ENCODE peak calls at places on chromosomes 7 and 10, in four cellular contexts. One of them, this sample, is unnamed.

GRCh38 chr10:125002423-125003145 is 60.7 kb downstream of the ZRANB1 start:
- DNase-seq in astrocyte of the spinal cord: no peak
- DNase-seq in cardiac muscle cell: no peak
- DNase-seq in bronchial epithelial cell: no peak
- DNase-seq in this sample: no peak

GRCh38 chr7:135571834-135572233 is 14.1 kb downstream of the NUP205 start:
- DNase-seq in astrocyte of the spinal cord: no peak
- DNase-seq in cardiac muscle cell: no peak
- DNase-seq in bronchial epithelial cell: no peak
- DNase-seq in this sample: no peak

GRCh38 chr7:47839381-47839780 is 108.9 kb downstream of the PKD1L1 start:
- DNase-seq in astrocyte of the spinal cord: no peak
- DNase-seq in cardiac muscle cell: no peak
- DNase-seq in bronchial epithelial cell: no peak
- DNase-seq in this sample: no peak

GRCh38 chr7:90384433-90384832 is 18.8 kb upstream of the CLDN12 start:
- DNase-seq in astrocyte of the spinal cord: peak
- DNase-seq in cardiac muscle cell: no peak
- DNase-seq in bronchial epithelial cell: peak
- DNase-seq in this sample: no peak

GRCh38 chr7:103073989-103074518 is 542 bp downstream of the FBXL13 start:
- DNase-seq in astrocyte of the spinal cord: no peak
- DNase-seq in cardiac muscle cell: no peak
- DNase-seq in bronchial epithelial cell: no peak
- DNase-seq in this sample: no peak

GRCh38 chr7:14552060-14552459 is 350.5 kb downstream of the DGKB start:
- DNase-seq in astrocyte of the spinal cord: no peak
- DNase-seq in cardiac muscle cell: no peak
- DNase-seq in bronchial epithelial cell: no peak
- DNase-seq in this sample: no peak

GRCh38 chr10:119655566-119656001 is 4.4 kb downstream of the BAG3 start:
- DNase-seq in astrocyte of the spinal cord: peak
- DNase-seq in cardiac muscle cell: peak
- DNase-seq in bronchial epithelial cell: peak
- DNase-seq in this sample: no peak

GRCh38 chr7:81301815-81302214 is 383.0 kb upstream of the SEMA3C start:
- DNase-seq in astrocyte of the spinal cord: no peak
- DNase-seq in cardiac muscle cell: no peak
- DNase-seq in bronchial epithelial cell: no peak
- DNase-seq in this sample: no peak

GRCh38 chr7:108461855-108462254 is 5.6 kb upstream of the NRCAM start:
- DNase-seq in astrocyte of the spinal cord: no peak
- DNase-seq in cardiac muscle cell: peak
- DNase-seq in bronchial epithelial cell: no peak
- DNase-seq in this sample: no peak

GRCh38 chr10:124648738-124649137 is 95.4 kb downstream of the FAM53B start:
- DNase-seq in astrocyte of the spinal cord: peak
- DNase-seq in cardiac muscle cell: peak
- DNase-seq in bronchial epithelial cell: peak
- DNase-seq in this sample: no peak

DNA sequence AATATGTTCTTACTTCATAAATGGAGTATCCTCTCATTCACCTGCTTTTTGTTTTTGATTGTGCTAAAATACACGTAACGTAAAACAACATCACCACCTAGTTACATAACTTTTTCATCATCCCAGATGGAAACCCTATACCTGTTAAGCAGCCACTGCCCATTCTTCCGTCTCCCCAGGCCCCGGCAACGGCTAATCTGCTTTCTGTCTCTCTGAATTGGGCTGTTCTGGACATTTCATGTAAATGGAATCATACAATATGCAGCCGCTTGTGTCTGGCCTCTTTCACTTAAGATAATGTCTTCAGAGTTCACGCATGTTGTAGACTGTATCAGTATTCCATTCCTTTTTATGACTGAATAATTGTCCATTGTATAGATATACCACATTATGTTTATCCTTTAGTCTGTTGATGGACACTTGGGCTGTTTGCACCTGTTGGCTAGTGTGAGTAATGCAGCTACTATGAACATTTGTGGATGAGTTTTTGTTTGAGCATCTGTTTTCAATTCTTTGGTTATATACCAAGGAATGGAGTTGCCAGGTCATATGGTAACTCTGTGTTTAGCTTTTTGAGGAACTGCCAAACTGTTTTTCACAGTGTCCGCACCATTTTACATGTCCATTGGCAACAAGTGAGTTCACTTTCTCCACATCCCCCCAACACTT is 14.1 kb upstream of the SUN1 start:
- DNase-seq in astrocyte of the spinal cord: peak
- DNase-seq in cardiac muscle cell: peak
- DNase-seq in bronchial epithelial cell: peak
- DNase-seq in this sample: no peak
- TF ChIP-seq CTCF in astrocyte of the spinal cord: peak
- TF ChIP-seq CTCF in cardiac muscle cell: peak
- TF ChIP-seq CTCF in bronchial epithelial cell: peak
- TF ChIP-seq CTCF in this sample: peak

GRCh38 chr10:101566333-101567164 is 21.5 kb downstream of the POLL start:
- DNase-seq in astrocyte of the spinal cord: peak
- DNase-seq in cardiac muscle cell: peak
- DNase-seq in bronchial epithelial cell: no peak
- DNase-seq in this sample: peak
- TF ChIP-seq CTCF in astrocyte of the spinal cord: no peak
- TF ChIP-seq CTCF in cardiac muscle cell: no peak
- TF ChIP-seq CTCF in bronchial epithelial cell: no peak
- TF ChIP-seq CTCF in this sample: peak

DNA sequence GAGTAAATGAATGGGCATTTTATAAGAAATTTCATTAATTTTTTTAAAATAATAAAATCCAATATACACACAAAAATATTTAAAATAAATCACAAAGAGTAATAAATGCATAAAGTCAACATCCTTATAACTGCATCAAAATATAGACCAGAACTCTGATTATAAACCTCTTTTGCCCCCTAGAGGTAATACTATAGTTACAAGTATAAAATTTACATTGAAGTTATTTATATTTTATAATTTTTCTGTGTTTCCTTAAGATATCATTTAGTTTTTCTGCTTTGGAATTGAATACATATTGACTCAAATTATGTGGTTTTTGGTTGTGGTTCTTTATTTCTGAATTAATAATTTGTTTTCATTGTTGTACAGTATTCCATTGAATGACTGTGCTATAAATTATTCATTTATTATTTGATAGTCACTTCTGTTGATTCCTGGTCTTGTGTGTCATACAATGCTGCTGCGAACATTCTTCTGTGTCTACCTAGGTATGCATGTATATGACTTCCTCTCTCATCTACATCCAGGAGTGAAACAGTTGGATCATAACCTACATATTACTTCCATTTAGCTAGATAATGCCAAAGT is 673.6 kb downstream of the IPMK start:
- DNase-seq in astrocyte of the spinal cord: no peak
- DNase-seq in cardiac muscle cell: no peak
- DNase-seq in bronchial epithelial cell: no peak
- DNase-seq in this sample: no peak
- TF ChIP-seq CTCF in astrocyte of the spinal cord: no peak
- TF ChIP-seq CTCF in cardiac muscle cell: no peak
- TF ChIP-seq CTCF in bronchial epithelial cell: no peak
- TF ChIP-seq CTCF in this sample: peak

GRCh38 chr7:155836216-155837125 is 24.2 kb upstream of the SHH start:
- DNase-seq in astrocyte of the spinal cord: no peak
- DNase-seq in cardiac muscle cell: no peak
- DNase-seq in bronchial epithelial cell: no peak
- DNase-seq in this sample: no peak
- TF ChIP-seq CTCF in astrocyte of the spinal cord: no peak
- TF ChIP-seq CTCF in cardiac muscle cell: no peak
- TF ChIP-seq CTCF in bronchial epithelial cell: no peak
- TF ChIP-seq CTCF in this sample: no peak

GRCh38 chr7:12062062-12062461 is 149.0 kb upstream of the TMEM106B start:
- DNase-seq in astrocyte of the spinal cord: no peak
- DNase-seq in cardiac muscle cell: peak
- DNase-seq in bronchial epithelial cell: peak
- DNase-seq in this sample: no peak
- TF ChIP-seq CTCF in astrocyte of the spinal cord: peak
- TF ChIP-seq CTCF in cardiac muscle cell: peak
- TF ChIP-seq CTCF in bronchial epithelial cell: peak
- TF ChIP-seq CTCF in this sample: peak

DNA sequence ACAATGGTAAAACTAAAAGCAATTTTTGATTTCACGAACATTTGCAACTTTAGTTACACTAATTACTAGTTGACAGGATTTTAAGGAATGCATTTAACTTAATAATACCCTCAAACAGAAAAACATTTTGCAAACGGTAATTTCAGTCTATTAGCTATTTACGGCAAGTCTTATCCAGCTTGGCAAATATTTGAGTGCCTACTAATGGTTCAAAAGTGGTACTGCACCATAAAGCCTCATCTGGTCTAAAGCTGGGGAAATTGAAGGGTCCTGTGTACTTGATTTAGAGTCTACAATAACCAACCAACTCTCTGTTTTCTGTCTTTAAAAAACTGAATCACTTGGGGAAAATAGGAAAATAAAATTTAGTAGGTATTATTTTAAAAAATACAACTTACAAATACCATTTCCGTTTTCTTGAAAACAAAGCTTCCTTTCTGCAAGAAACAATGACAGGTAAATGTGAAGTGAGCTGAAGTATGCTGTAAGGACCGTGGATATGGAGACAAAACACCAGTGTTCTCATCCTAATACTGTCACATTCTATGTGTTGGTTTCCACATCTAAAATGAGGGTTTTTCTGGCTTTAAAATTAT is 142.3 kb downstream of the VPS50 start:
- DNase-seq in astrocyte of the spinal cord: peak
- DNase-seq in cardiac muscle cell: peak
- DNase-seq in bronchial epithelial cell: peak
- DNase-seq in this sample: no peak
- TF ChIP-seq CTCF in astrocyte of the spinal cord: peak
- TF ChIP-seq CTCF in cardiac muscle cell: peak
- TF ChIP-seq CTCF in bronchial epithelial cell: peak
- TF ChIP-seq CTCF in this sample: peak

GRCh38 chr10:80382989-80383388 is 25.4 kb upstream of the PRXL2A start:
- DNase-seq in astrocyte of the spinal cord: peak
- DNase-seq in cardiac muscle cell: peak
- DNase-seq in bronchial epithelial cell: peak
- DNase-seq in this sample: no peak
- TF ChIP-seq CTCF in astrocyte of the spinal cord: peak
- TF ChIP-seq CTCF in cardiac muscle cell: peak
- TF ChIP-seq CTCF in bronchial epithelial cell: peak
- TF ChIP-seq CTCF in this sample: peak

GRCh38 chr10:80480852-80481251 is 26.7 kb downstream of the TSPAN14 start:
- DNase-seq in astrocyte of the spinal cord: no peak
- DNase-seq in cardiac muscle cell: no peak
- DNase-seq in bronchial epithelial cell: no peak
- DNase-seq in this sample: no peak
- TF ChIP-seq CTCF in astrocyte of the spinal cord: no peak
- TF ChIP-seq CTCF in cardiac muscle cell: no peak
- TF ChIP-seq CTCF in bronchial epithelial cell: no peak
- TF ChIP-seq CTCF in this sample: no peak